ENCODE peak calls at places on chromosomes 5 and 9, in seven cellular contexts. K, O, J, S, M, E and Q are unnamed samples. For H3K9me3, the result is how much of the 10 kb centered on the place peaks cover.

GRCh38 chr9:126637002-126637849 is 23.5 kb downstream of the LMX1B start:
- DNase-seq in E (no peak), S (no peak), J (no peak), M (no peak), O (no peak), K (no peak), Q (no peak)

GRCh38 chr9:106035810-106036209 is 341.5 kb downstream of the TMEM38B start:
- DNase-seq in M (no peak), E (no peak), J (no peak), S (no peak), K (no peak), O (no peak), Q (no peak)

GRCh38 chr5:76264681-76265080 is 138.4 kb upstream of the IQGAP2 start:
- DNase-seq in E (no peak), J (no peak), O (no peak), S (no peak), M (no peak), K (no peak), Q (no peak)

GRCh38 chr9:37746448-37747270 is 6.9 kb upstream of the TRMT10B start:
- DNase-seq in J (peak), S (no peak), O (no peak), E (peak), K (no peak), M (no peak), Q (no peak)

GRCh38 chr5:94469889-94470288 is 148.5 kb downstream of the KIAA0825 start:
- DNase-seq in M (no peak), E (peak), J (peak), O (no peak), S (no peak), K (no peak), Q (no peak)

GRCh38 chr5:83281658-83282057 is 189.9 kb upstream of the VCAN start:
- DNase-seq in O (no peak), E (no peak), M (no peak), K (no peak), J (peak), S (peak), Q (no peak)

GRCh38 chr9:318646-319045 is 104.0 kb downstream of the DOCK8 start:
- DNase-seq in O (no peak), S (no peak), E (no peak), J (no peak), K (no peak), M (no peak), Q (no peak)

GRCh38 chr9:111572945-111573604 is 26.4 kb downstream of the PTGR1 start:
- DNase-seq in O (no peak), M (no peak), S (no peak), J (peak), E (no peak), K (no peak), Q (no peak)

GRCh38 chr5:104326966-104327365 is 764.4 kb upstream of the NUDT12 start:
- DNase-seq in K (no peak), J (no peak), E (no peak), S (no peak), O (no peak), M (no peak), Q (no peak)

GRCh38 chr5:149212203-149212951 is 59.3 kb upstream of the AFAP1L1 start:
- DNase-seq in E (no peak), K (peak), J (peak), M (no peak), O (no peak), S (no peak), Q (no peak)

GRCh38 chr5:130549884-130550552 is 615.0 kb downstream of the HINT1 start:
- DNase-seq in S (no peak), J (no peak), M (no peak), O (peak), E (no peak), K (peak), Q (no peak)

GRCh38 chr5:62268239-62268638 is 37.8 kb upstream of the KIF2A start:
- DNase-seq in E (no peak), M (no peak), O (no peak), K (peak), S (no peak), J (no peak), Q (no peak)

DNA sequence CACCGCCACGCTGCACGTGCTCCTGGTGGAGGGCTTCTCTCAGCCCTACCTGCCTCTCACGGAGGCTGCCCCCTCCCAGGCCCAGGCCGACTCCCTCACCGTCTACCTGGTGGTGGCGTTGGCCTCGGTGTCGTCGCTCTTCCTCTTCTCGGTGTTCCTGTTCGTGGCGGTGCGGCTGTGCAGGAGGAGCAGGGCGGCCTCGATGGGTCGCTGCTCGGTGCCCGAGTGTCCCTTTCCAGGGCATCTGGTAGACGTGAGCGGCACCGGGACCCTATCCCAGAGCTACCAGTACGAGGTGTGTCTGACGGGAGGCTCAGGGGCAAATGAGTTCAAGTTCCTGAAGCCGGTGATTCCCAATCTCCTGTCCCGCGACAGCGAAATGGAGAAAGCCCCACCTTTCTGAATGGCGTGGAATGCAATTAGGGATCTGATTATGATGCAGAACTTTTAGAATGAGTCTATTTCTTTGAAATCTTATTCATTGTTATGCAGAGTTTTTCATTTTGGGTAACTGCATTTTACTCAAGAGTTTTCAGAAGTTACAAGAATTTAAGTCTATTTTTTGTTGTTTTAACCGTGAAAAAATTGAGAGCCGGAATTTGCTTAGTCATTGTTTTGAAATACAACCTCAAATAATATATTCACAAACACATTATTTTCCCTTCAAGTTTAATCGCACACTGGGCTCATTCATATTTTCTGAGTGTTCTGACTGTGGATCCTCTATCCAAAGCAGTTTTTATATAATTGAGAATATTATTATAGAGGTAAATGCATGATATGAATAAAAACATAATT is 8.5 kb upstream of the PCDHB15 start:
- DNase-seq in E (no peak), M (no peak), S (no peak), O (no peak), K (no peak), J (no peak), Q (no peak)
- H3K9me3 ChIP-seq in E (under half), M (under half), S (under half), O (under half), K (under half), J (under half), Q (under half)

DNA sequence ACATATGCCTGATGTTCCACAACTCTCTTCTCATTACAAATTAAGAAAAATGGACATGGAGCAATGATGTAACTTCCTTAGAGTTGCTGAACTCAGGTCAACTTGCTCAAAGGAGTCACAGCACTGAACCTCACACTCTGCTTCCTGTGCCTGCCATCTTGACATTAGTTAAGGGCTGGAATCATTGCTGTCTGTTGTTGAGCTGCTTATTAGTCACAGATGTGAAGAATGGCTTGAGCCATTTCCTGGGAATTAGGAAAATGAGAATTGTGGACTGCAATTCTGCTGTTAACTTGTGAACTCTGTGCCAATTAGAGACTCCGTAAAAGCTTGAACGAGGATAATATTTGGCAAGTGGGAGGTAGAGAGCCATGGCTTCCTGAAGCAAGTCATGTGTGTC is 212.0 kb downstream of the ADAMTS12 start:
- DNase-seq in K (no peak), E (no peak), M (no peak), S (no peak), J (peak), O (no peak), Q (no peak)
- H3K9me3 ChIP-seq in K (under half), E (under half), M (under half), S (under half), J (under half), O (under half), Q (under half)

DNA sequence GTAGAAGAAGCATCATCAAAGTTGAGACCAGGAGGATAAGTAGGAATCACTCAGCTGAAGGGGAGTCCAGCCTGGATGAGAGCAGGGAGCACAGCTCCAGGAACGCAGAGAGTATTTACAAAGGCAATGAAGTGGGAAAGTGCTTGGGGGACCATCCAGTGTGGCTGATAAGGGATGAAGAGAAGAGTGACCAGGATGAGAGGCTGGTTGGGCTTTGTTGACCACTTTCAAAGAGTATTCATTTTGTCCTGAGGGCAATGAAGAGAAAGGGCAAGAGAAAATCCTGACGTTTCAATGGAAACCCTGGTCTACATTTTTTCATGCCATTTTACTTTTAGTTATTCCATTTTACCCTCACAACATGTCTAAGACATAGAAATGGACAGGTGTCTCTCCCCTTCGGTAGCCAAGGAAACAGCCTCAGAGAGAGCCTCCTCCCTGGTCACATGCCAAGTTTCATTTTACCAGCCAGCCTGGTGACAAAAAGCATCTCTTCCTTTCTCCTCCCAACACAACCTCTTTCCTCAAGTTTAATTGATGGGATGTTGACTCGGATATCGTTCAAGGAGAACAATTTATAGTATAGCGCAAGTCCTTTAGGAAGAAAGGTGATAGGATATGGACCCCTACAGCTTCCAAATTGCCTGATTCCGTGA is 492.7 kb upstream of the CLINT1 start:
- DNase-seq in J (no peak), E (no peak), M (no peak), O (no peak), S (no peak), K (no peak), Q (no peak)
- H3K9me3 ChIP-seq in J (under half), E (under half), M (under half), O (under half), S (under half), K (under half), Q (under half)

DNA sequence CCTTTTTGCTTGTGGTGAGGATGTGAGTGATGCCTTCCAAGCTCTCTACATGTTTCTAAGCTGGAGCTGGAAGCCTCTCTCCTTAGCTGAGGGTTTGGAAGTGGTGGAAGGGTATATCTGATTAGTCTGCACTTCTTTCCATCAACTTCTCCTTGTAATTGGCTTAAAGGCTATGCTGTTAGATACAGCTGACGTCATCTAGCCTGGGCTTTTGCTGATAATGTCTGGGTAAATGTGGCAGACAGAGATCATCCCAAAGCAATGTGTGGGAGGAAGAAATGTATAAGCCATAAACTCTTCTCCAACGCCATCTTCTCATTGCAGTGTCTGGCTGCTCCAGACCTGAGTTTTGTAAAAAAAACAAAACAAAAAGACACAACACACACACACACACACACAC is 29.3 kb downstream of the ZNF354C start:
- DNase-seq in S (no peak), E (no peak), K (no peak), J (no peak), O (no peak), M (no peak), Q (no peak)
- H3K9me3 ChIP-seq in S (under half), E (under half), K (under half), J (under half), O (under half), M (under half), Q (half or more)

GRCh38 chr5:172622091-172623046 is 18.7 kb upstream of the NEURL1B start:
- DNase-seq in S (no peak), E (no peak), K (no peak), M (peak), J (no peak), O (no peak), Q (no peak)

GRCh38 chr5:172623313-172623980 is 17.6 kb upstream of the NEURL1B start:
- DNase-seq in O (no peak), K (no peak), J (no peak), M (no peak), S (no peak), E (no peak), Q (no peak)

GRCh38 chr5:172624996-172625939 is 15.8 kb upstream of the NEURL1B start:
- DNase-seq in S (no peak), E (no peak), J (no peak), K (no peak), O (peak), M (no peak), Q (no peak)

GRCh38 chr5:172620506-172620905 is 20.6 kb upstream of the NEURL1B start:
- DNase-seq in E (no peak), O (no peak), J (no peak), S (no peak), K (no peak), M (no peak), Q (no peak)

DNA sequence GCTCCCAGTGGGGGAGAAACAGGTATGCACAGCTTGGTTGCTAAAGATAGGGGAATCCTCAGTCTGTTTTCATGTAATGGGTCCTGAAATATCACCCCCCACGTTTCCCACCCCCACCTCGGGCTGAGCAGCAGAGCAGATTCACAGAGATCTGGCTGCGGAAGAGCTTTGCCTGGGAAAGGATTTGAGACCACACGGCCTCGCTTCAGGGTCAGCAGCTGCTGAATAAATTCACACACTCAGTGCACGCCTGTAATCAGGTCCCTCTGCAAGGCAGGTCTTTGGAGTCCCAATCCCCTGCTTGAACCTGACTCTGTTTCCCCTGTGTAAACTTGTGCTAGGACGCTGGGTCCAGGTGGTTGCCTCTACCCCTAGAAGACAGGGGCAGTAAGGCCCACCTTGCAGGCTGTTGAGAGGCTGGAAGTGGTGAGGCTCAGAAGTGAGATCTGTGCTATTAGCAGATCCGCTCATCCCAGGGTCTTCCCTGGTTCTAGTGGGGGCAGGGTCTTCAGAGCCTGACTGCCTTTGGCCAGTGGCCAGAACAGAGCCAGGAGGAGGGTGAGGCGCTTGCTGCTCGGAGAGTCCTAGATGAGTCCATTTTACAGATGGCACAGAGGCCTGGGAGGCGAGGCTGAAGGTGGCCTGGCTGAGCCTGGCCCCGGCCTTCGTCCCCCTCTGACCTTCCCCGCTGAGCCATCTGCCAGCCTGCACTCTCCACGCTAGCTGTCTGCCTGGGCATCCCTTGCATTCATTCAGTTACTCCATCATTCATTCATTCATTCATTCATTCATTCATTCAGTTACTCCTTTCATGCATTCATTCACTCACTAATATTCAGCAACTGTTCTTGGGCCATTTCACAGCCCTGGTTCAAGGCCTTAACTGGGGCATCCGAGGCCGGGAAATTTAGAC is 16.7 kb upstream of the NEURL1B start:
- DNase-seq in O (peak), S (no peak), M (no peak), J (no peak), E (no peak), K (no peak), Q (no peak)
- H3K9me3 ChIP-seq in O (under half), S (under half), M (under half), J (under half), E (under half), K (under half), Q (under half)

DNA sequence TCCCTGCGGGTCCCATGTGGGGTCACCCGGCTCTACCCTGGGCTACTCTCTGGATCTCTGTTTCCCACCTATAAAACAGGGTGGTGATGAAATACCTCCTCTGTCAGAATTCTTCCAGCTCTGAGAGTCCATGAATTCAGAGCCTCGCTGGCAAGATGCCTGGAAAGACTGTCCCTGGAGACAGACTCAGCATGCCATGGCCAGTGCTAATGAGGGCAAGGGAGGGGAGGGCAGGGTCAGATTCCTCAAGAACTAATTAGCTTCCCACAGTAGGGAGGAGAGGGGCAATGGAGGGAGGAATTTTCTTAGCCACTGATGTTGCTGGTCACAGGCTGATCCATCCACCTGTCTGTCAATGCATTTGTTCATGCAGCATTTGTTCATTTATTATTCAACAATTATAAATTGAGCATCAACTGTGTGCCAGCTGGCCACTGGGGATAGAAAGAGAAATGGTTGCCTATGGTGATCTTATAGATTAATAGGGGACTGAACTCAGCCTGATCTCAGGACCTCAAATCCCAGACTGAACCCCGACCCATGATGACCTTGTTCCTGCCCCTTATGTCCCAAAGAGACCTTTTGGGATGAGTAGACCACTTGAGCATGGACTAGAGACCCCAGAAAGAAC is 4.7 kb downstream of the SYNPO start:
- DNase-seq in K (peak), M (peak), J (peak), S (peak), O (peak), E (peak), Q (no peak)
- H3K9me3 ChIP-seq in K (under half), M (under half), J (under half), S (under half), O (under half), E (under half), Q (under half)

GRCh38 chr5:141313711-141314110 is 6.9 kb downstream of the TAF7 start:
- DNase-seq in O (no peak), K (no peak), E (no peak), M (no peak), J (no peak), S (no peak), Q (no peak)
- H3K9me3 ChIP-seq in O (under half), K (under half), E (under half), M (under half), J (under half), S (half or more), Q (under half)

GRCh38 chr5:3351581-3352442 is 243.8 kb upstream of the IRX1 start:
- DNase-seq in K (no peak), E (no peak), S (no peak), J (no peak), M (no peak), O (no peak), Q (no peak)
- H3K9me3 ChIP-seq in K (under half), E (under half), S (under half), J (under half), M (under half), O (under half), Q (under half)

DNA sequence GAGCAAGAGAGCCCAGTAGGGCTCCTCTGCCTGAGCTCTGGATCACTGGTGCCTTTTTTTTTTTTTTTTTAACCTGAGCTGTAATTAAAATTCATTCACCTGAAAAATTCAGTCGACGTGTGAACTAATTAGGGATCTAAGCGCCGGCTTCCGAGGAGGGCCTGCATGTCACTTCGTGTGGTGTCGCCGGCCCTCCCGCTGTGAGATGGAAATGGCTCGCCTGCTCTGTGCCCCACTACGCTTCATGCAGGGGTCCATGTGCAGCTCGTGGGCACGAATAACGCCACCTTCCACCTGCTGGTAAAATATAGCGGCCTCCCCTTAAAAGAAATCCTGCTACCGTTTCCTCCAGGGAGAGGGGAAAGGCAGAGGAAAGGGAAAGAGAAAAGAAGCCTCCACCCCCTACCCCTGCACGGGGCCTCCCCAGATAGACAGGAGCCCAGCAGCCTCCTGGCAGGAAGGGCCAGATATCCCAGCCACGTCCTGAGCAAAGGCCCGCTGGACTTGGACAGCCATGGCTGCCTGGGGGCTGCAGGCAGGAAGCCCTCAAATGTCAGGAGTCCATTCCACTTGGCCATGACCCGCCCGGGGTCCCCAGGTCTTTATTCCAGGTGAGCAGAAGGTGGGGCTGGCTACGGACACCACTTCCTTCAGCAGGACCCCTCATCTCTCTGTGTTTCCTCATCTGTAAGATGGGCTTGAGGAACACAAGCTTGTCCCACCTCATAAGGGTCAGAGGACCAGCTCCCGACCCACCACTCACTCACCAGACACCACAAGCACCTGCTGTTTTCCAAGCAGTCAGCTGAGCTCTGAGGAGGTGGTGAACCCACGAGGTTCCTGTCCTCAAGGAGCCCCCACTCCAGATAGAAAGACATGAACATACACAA is 38.2 kb upstream of the ZNF354A start:
- DNase-seq in M (no peak), K (no peak), J (no peak), S (no peak), O (no peak), E (no peak), Q (no peak)
- H3K9me3 ChIP-seq in M (under half), K (under half), J (half or more), S (under half), O (under half), E (under half), Q (under half)